ENCODE peak calls at places on chromosomes 7 and 10, in six cellular contexts. One of them, this sample, is unnamed. For H3K4me1, the result is how much of the 10 kb centered on the place peaks cover.

GRCh38 chr7:158560386-158560785 is 27.2 kb downstream of the PTPRN2 start:
- DNase-seq in hepatocyte: no peak
- DNase-seq in aorta: no peak
- DNase-seq in transverse colon: no peak
- DNase-seq in GM23248: no peak
- DNase-seq in HCT116: no peak
- DNase-seq in this sample: no peak

GRCh38 chr7:115005241-115005640 is 83.3 kb downstream of the MDFIC start:
- DNase-seq in hepatocyte: no peak
- DNase-seq in aorta: no peak
- DNase-seq in transverse colon: no peak
- DNase-seq in GM23248: no peak
- DNase-seq in HCT116: no peak
- DNase-seq in this sample: no peak

GRCh38 chr7:21365866-21366624 is 61.8 kb upstream of the SP4 start:
- DNase-seq in hepatocyte: peak
- DNase-seq in aorta: no peak
- DNase-seq in transverse colon: no peak
- DNase-seq in GM23248: peak
- DNase-seq in HCT116: peak
- DNase-seq in this sample: no peak

GRCh38 chr10:16195178-16195769 is 241.5 kb upstream of the PTER start:
- DNase-seq in hepatocyte: no peak
- DNase-seq in aorta: no peak
- DNase-seq in transverse colon: no peak
- DNase-seq in GM23248: no peak
- DNase-seq in HCT116: no peak
- DNase-seq in this sample: no peak

GRCh38 chr7:74289660-74290589 is 718 bp downstream of the CLIP2 start:
- DNase-seq in hepatocyte: no peak
- DNase-seq in aorta: peak
- DNase-seq in transverse colon: peak
- DNase-seq in GM23248: peak
- DNase-seq in HCT116: no peak
- DNase-seq in this sample: peak

GRCh38 chr7:137943132-137943551 is 58.7 kb downstream of the CREB3L2 start:
- DNase-seq in hepatocyte: peak
- DNase-seq in aorta: no peak
- DNase-seq in transverse colon: no peak
- DNase-seq in GM23248: peak
- DNase-seq in HCT116: no peak
- DNase-seq in this sample: no peak

GRCh38 chr7:75931676-75932075 is 16.7 kb downstream of the POR start:
- DNase-seq in hepatocyte: no peak
- DNase-seq in aorta: no peak
- DNase-seq in transverse colon: no peak
- DNase-seq in GM23248: no peak
- DNase-seq in HCT116: no peak
- DNase-seq in this sample: no peak

GRCh38 chr10:35443858-35444257 is 107.5 kb downstream of the CCNY start:
- DNase-seq in hepatocyte: no peak
- DNase-seq in aorta: no peak
- DNase-seq in transverse colon: no peak
- DNase-seq in GM23248: no peak
- DNase-seq in HCT116: no peak
- DNase-seq in this sample: no peak

GRCh38 chr7:98479318-98479717 is 78.4 kb upstream of the BAIAP2L1 start:
- DNase-seq in hepatocyte: no peak
- DNase-seq in aorta: no peak
- DNase-seq in transverse colon: no peak
- DNase-seq in GM23248: no peak
- DNase-seq in HCT116: no peak
- DNase-seq in this sample: no peak

GRCh38 chr10:11875183-11875498 is 52.0 kb downstream of the PROSER2 start:
- DNase-seq in hepatocyte: peak
- DNase-seq in aorta: no peak
- DNase-seq in transverse colon: no peak
- DNase-seq in GM23248: peak
- DNase-seq in HCT116: no peak
- DNase-seq in this sample: no peak

GRCh38 chr10:25818751-25819150 is 115.3 kb upstream of the MYO3A start:
- DNase-seq in hepatocyte: no peak
- DNase-seq in aorta: no peak
- DNase-seq in transverse colon: no peak
- DNase-seq in GM23248: no peak
- DNase-seq in HCT116: no peak
- DNase-seq in this sample: no peak

GRCh38 chr7:155090647-155091046 is 20.5 kb downstream of the HTR5A start:
- DNase-seq in hepatocyte: no peak
- DNase-seq in aorta: no peak
- DNase-seq in transverse colon: no peak
- DNase-seq in GM23248: no peak
- DNase-seq in HCT116: no peak
- DNase-seq in this sample: no peak

GRCh38 chr10:26503911-26504310 is 65.8 kb downstream of the APBB1IP start:
- DNase-seq in hepatocyte: no peak
- DNase-seq in aorta: no peak
- DNase-seq in transverse colon: no peak
- DNase-seq in GM23248: peak
- DNase-seq in HCT116: no peak
- DNase-seq in this sample: no peak

GRCh38 chr10:71747808-71748523 is 25.4 kb downstream of the VSIR start:
- DNase-seq in hepatocyte: no peak
- DNase-seq in aorta: peak
- DNase-seq in transverse colon: peak
- DNase-seq in GM23248: no peak
- DNase-seq in HCT116: no peak
- DNase-seq in this sample: no peak

GRCh38 chr7:35258125-35258890 is 4.4 kb upstream of the TBX20 start:
- DNase-seq in hepatocyte: no peak
- DNase-seq in aorta: peak
- DNase-seq in transverse colon: no peak
- DNase-seq in GM23248: no peak
- DNase-seq in HCT116: no peak
- DNase-seq in this sample: no peak

GRCh38 chr10:4652111-4653010 is 173.6 kb upstream of the AKR1E2 start:
- DNase-seq in hepatocyte: no peak
- DNase-seq in aorta: no peak
- DNase-seq in transverse colon: no peak
- DNase-seq in GM23248: no peak
- DNase-seq in HCT116: no peak
- DNase-seq in this sample: no peak

GRCh38 chr7:139613971-139614411 is 90.5 kb downstream of the CLEC2L start:
- DNase-seq in hepatocyte: no peak
- DNase-seq in aorta: no peak
- DNase-seq in transverse colon: no peak
- DNase-seq in GM23248: no peak
- DNase-seq in HCT116: no peak
- DNase-seq in this sample: no peak

GRCh38 chr10:44498222-44498621 is 113.3 kb upstream of the CXCL12 start:
- DNase-seq in hepatocyte: no peak
- DNase-seq in aorta: no peak
- DNase-seq in transverse colon: no peak
- DNase-seq in GM23248: no peak
- DNase-seq in HCT116: no peak
- DNase-seq in this sample: no peak

GRCh38 chr7:16234493-16235151 is 186.7 kb downstream of the CRPPA start:
- DNase-seq in hepatocyte: no peak
- DNase-seq in aorta: no peak
- DNase-seq in transverse colon: no peak
- DNase-seq in GM23248: no peak
- DNase-seq in HCT116: no peak
- DNase-seq in this sample: no peak

GRCh38 chr7:94298943-94299342 is 95.8 kb upstream of the COL1A2 start:
- DNase-seq in hepatocyte: no peak
- DNase-seq in aorta: no peak
- DNase-seq in transverse colon: no peak
- DNase-seq in GM23248: peak
- DNase-seq in HCT116: no peak
- DNase-seq in this sample: no peak

GRCh38 chr7:2521952-2522591 is 2.5 kb downstream of the LFNG start:
- DNase-seq in hepatocyte: no peak
- DNase-seq in aorta: no peak
- DNase-seq in transverse colon: peak
- DNase-seq in GM23248: peak
- DNase-seq in HCT116: no peak
- DNase-seq in this sample: peak

GRCh38 chr7:2522780-2523433 is 3.3 kb downstream of the LFNG start:
- DNase-seq in hepatocyte: peak
- DNase-seq in aorta: no peak
- DNase-seq in transverse colon: peak
- DNase-seq in GM23248: peak
- DNase-seq in HCT116: peak
- DNase-seq in this sample: no peak

GRCh38 chr7:2520131-2520807 is 695 bp downstream of the LFNG start:
- DNase-seq in hepatocyte: no peak
- DNase-seq in aorta: no peak
- DNase-seq in transverse colon: peak
- DNase-seq in GM23248: peak
- DNase-seq in HCT116: no peak
- DNase-seq in this sample: peak

GRCh38 chr7:2520808-2521146 is 1.2 kb downstream of the LFNG start:
- DNase-seq in hepatocyte: no peak
- DNase-seq in aorta: no peak
- DNase-seq in transverse colon: peak
- DNase-seq in GM23248: peak
- DNase-seq in HCT116: no peak
- DNase-seq in this sample: no peak

GRCh38 chr7:2521341-2521745 is 1.8 kb downstream of the LFNG start:
- DNase-seq in hepatocyte: no peak
- DNase-seq in aorta: no peak
- DNase-seq in transverse colon: no peak
- DNase-seq in GM23248: no peak
- DNase-seq in HCT116: no peak
- DNase-seq in this sample: no peak
- H3K4me1 ChIP-seq in hepatocyte: half or more
- H3K4me1 ChIP-seq in aorta: under half
- H3K4me1 ChIP-seq in transverse colon: half or more
- H3K4me1 ChIP-seq in GM23248: under half
- H3K4me1 ChIP-seq in HCT116: half or more
- H3K4me1 ChIP-seq in this sample: half or more

DNA sequence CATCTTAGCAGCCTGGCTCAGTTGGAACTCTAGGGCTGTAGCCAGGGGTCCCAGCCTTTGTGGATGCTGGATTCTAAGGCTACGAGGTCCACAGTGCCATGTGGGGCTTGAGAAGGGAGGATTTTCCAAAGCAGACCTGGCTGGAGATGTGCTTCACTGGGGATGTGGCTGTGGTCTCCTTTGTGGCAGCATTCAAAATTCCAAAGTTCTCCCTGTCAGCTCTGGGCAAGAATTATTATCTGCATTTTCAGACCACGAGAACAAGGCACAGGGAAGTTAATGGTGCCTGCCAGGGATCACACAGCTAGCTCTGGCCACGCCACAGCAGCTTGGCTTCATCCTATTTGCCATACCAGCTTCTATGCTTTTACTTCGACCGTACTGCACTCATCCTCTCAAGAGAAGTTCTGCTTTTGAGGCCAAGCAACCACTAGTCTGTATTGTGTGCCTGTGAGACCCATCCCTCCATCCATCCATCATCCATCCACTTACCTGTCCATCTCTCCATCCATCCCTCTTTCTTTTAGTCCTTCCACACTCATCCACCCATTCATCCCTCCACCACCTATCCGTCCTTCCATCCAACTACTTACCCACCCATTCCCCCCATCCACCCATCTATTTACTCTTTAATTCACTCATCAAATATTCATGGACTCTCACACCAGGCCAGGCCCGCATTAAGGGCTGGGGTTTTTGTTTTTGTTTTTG is 71.5 kb downstream of the ZMIZ1 start:
- DNase-seq in hepatocyte: no peak
- DNase-seq in aorta: no peak
- DNase-seq in transverse colon: no peak
- DNase-seq in GM23248: no peak
- DNase-seq in HCT116: no peak
- DNase-seq in this sample: no peak
- H3K27ac ChIP-seq in hepatocyte: peak
- H3K27ac ChIP-seq in aorta: no peak
- H3K27ac ChIP-seq in transverse colon: peak
- H3K27ac ChIP-seq in GM23248: peak
- H3K27ac ChIP-seq in HCT116: no peak
- H3K27ac ChIP-seq in this sample: peak

GRCh38 chr10:17782921-17783665 is 26.1 kb upstream of the MRC1 start:
- DNase-seq in hepatocyte: no peak
- DNase-seq in aorta: no peak
- DNase-seq in transverse colon: no peak
- DNase-seq in GM23248: peak
- DNase-seq in HCT116: no peak
- DNase-seq in this sample: no peak
- H3K4me3 ChIP-seq in hepatocyte: no peak
- H3K4me3 ChIP-seq in aorta: no peak
- H3K4me3 ChIP-seq in transverse colon: no peak
- H3K4me3 ChIP-seq in GM23248: no peak
- H3K4me3 ChIP-seq in HCT116: no peak
- H3K4me3 ChIP-seq in this sample: no peak

GRCh38 chr10:127159648-127160245 is 36.6 kb downstream of the INSYN2A start:
- DNase-seq in hepatocyte: peak
- DNase-seq in aorta: no peak
- DNase-seq in transverse colon: no peak
- DNase-seq in GM23248: no peak
- DNase-seq in HCT116: no peak
- DNase-seq in this sample: no peak

GRCh38 chr10:127158663-127159062 is 37.7 kb downstream of the INSYN2A start:
- DNase-seq in hepatocyte: no peak
- DNase-seq in aorta: no peak
- DNase-seq in transverse colon: no peak
- DNase-seq in GM23248: no peak
- DNase-seq in HCT116: no peak
- DNase-seq in this sample: no peak

GRCh38 chr10:127155221-127155620 is 41.2 kb downstream of the INSYN2A start:
- DNase-seq in hepatocyte: no peak
- DNase-seq in aorta: no peak
- DNase-seq in transverse colon: no peak
- DNase-seq in GM23248: peak
- DNase-seq in HCT116: no peak
- DNase-seq in this sample: no peak

GRCh38 chr10:127161482-127161881 is 34.9 kb downstream of the INSYN2A start:
- DNase-seq in hepatocyte: no peak
- DNase-seq in aorta: no peak
- DNase-seq in transverse colon: no peak
- DNase-seq in GM23248: no peak
- DNase-seq in HCT116: no peak
- DNase-seq in this sample: no peak

DNA sequence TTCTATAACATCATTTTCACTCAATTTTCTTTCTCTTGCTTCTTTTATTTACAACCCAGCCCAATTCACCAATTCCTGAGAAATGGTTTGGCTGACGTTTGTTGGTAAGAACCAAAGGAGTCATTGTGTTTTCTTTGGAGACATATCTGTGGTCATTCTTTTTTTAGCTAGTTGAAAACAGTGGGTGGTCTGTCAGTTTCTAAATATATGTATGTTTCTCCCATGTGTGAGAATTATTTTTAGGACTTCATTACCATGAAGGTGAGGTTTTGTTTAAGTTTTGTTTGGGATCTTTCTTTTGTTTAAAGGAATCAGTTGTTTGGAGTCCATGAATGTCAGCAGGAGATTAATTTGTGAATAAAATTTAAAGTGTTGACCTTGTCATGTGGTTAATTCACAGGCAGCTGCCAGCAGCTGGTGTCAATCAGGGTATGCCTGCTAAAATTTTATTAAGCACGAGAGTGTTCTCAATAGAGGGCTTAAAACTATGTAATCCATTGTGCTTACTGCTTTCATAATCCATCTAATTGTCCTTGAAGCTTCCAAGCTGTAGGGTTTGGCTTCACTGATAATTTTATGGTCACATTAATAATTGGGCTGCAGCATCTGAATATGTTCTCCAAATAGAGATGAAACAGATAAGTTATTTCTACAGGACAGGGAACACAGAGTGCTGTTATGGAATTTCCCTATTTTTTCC is 38.7 kb downstream of the INSYN2A start:
- DNase-seq in hepatocyte: no peak
- DNase-seq in aorta: no peak
- DNase-seq in transverse colon: no peak
- DNase-seq in GM23248: peak
- DNase-seq in HCT116: no peak
- DNase-seq in this sample: no peak
- H3K4me1 ChIP-seq in hepatocyte: under half
- H3K4me1 ChIP-seq in aorta: under half
- H3K4me1 ChIP-seq in transverse colon: under half
- H3K4me1 ChIP-seq in GM23248: under half
- H3K4me1 ChIP-seq in HCT116: under half
- H3K4me1 ChIP-seq in this sample: under half